ENCODE peak calls at places on chromosomes 1 and 21, in nine cellular contexts. One of them, this sample, is unnamed.

GRCh38 chr1:19325368-19325957 is 13.3 kb downstream of the SLC66A1 start:
- DNase-seq in endodermal cell: no peak
- DNase-seq in fibroblast of pulmonary artery: no peak
- DNase-seq in uterus: no peak
- DNase-seq in GM23248: no peak
- DNase-seq in Peyer's patch: no peak
- DNase-seq in upper lobe of right lung: no peak
- DNase-seq in effector memory CD4-positive, alpha-beta T cell: no peak
- DNase-seq in ovary: no peak
- DNase-seq in this sample: no peak

GRCh38 chr1:223707270-223708000 is 4.9 kb upstream of the CAPN2 start:
- DNase-seq in upper lobe of right lung: peak; percentile 76
- DNase-seq in endodermal cell: peak; percentile 71
- DNase-seq in fibroblast of pulmonary artery: peak; percentile 96
- DNase-seq in Peyer's patch: no peak
- DNase-seq in ovary: peak; percentile 76
- DNase-seq in uterus: peak; percentile 84
- DNase-seq in GM23248: peak; percentile 99
- DNase-seq in effector memory CD4-positive, alpha-beta T cell: no peak
- DNase-seq in this sample: peak; percentile 83

GRCh38 chr1:228280106-228280901 is 72.5 kb downstream of the OBSCN start:
- DNase-seq in Peyer's patch: no peak
- DNase-seq in upper lobe of right lung: peak; percentile 52
- DNase-seq in ovary: peak; percentile 15
- DNase-seq in fibroblast of pulmonary artery: no peak
- DNase-seq in endodermal cell: peak; percentile 32
- DNase-seq in uterus: no peak
- DNase-seq in effector memory CD4-positive, alpha-beta T cell: no peak
- DNase-seq in GM23248: no peak
- DNase-seq in this sample: no peak

GRCh38 chr1:112257043-112257835 is 138.8 kb upstream of the CTTNBP2NL start:
- DNase-seq in Peyer's patch: no peak
- DNase-seq in effector memory CD4-positive, alpha-beta T cell: no peak
- DNase-seq in GM23248: peak; percentile 21
- DNase-seq in endodermal cell: no peak
- DNase-seq in upper lobe of right lung: no peak
- DNase-seq in ovary: no peak
- DNase-seq in fibroblast of pulmonary artery: no peak
- DNase-seq in uterus: no peak
- DNase-seq in this sample: no peak

GRCh38 chr1:26405281-26405915 is 5.2 kb upstream of the LIN28A start:
- DNase-seq in ovary: no peak
- DNase-seq in upper lobe of right lung: no peak
- DNase-seq in Peyer's patch: no peak
- DNase-seq in effector memory CD4-positive, alpha-beta T cell: no peak
- DNase-seq in fibroblast of pulmonary artery: peak; percentile 65
- DNase-seq in uterus: no peak
- DNase-seq in GM23248: peak; percentile 41
- DNase-seq in endodermal cell: no peak
- DNase-seq in this sample: no peak

GRCh38 chr21:39647476-39647875 is 34.7 kb downstream of the B3GALT5 start:
- DNase-seq in GM23248: no peak
- DNase-seq in endodermal cell: peak; percentile 41
- DNase-seq in Peyer's patch: no peak
- DNase-seq in uterus: no peak
- DNase-seq in effector memory CD4-positive, alpha-beta T cell: no peak
- DNase-seq in fibroblast of pulmonary artery: no peak
- DNase-seq in upper lobe of right lung: no peak
- DNase-seq in ovary: no peak
- DNase-seq in this sample: no peak

GRCh38 chr1:223102797-223103533 is 40.1 kb downstream of the TLR5 start:
- DNase-seq in Peyer's patch: no peak
- DNase-seq in fibroblast of pulmonary artery: no peak
- DNase-seq in effector memory CD4-positive, alpha-beta T cell: no peak
- DNase-seq in endodermal cell: no peak
- DNase-seq in uterus: no peak
- DNase-seq in upper lobe of right lung: no peak
- DNase-seq in ovary: no peak
- DNase-seq in GM23248: no peak
- DNase-seq in this sample: no peak

GRCh38 chr1:86756062-86756406 is 51.7 kb downstream of the SH3GLB1 start:
- DNase-seq in effector memory CD4-positive, alpha-beta T cell: no peak
- DNase-seq in GM23248: no peak
- DNase-seq in endodermal cell: no peak
- DNase-seq in ovary: no peak
- DNase-seq in upper lobe of right lung: no peak
- DNase-seq in uterus: no peak
- DNase-seq in Peyer's patch: no peak
- DNase-seq in fibroblast of pulmonary artery: no peak
- DNase-seq in this sample: no peak

DNA sequence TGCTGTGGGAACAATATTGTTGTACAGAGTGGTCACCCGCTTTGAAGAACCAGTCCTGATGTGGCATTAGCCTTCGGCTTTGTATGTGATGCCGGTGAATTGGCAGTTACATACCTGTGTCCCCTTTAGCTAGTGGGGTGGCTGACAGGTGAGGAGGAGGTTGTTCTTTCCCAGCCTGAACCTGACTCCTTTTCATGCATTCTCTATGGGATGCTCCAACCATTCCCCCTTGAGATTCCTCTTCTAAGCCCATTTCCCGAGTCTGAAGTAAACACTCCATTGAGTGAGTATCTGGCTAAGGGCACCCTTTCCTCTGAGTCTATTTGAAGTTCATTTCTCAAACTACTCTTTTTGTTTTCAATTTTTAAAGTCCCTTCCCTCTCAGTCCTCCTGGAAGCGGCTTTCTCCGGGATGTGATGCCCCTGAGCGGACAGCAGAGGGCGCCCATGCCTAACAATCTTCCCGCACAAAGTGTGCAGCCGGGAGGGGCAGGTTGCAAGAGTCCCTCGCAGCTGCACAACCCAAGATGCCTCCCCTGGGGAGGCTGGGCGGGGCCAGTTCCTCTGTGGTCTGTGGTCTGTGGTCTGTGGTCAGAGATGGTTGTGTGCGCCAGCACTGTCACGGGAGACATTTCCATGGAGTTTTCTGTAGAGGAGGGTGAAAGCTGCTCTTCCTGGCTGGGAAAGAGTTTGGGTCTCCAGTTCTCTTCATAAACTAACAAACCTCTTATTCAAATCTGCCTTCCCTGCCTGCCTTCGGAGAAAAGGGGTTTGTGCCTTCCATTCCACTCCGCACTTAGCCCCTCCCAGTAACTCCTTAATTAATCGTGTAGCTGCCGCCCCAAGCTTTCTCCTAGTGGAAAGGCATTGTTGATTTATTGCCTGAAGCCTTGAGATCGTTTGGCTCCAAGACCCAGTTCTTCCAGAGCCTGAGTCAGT is 36.4 kb upstream of the LMX1A start:
- DNase-seq in endodermal cell: peak; percentile 92
- DNase-seq in fibroblast of pulmonary artery: peak; percentile 83
- DNase-seq in Peyer's patch: peak; percentile 83
- DNase-seq in ovary: peak; percentile 81
- DNase-seq in effector memory CD4-positive, alpha-beta T cell: peak; percentile 94
- DNase-seq in upper lobe of right lung: peak; percentile 92
- DNase-seq in GM23248: peak; percentile 95
- DNase-seq in uterus: peak; percentile 82
- DNase-seq in this sample: peak; percentile 76
- H3K4me3 ChIP-seq in endodermal cell: no peak overlapping the region
- H3K4me3 ChIP-seq in fibroblast of pulmonary artery: no peak overlapping the region
- H3K4me3 ChIP-seq in Peyer's patch: no peak overlapping the region
- H3K4me3 ChIP-seq in ovary: no peak overlapping the region
- H3K4me3 ChIP-seq in effector memory CD4-positive, alpha-beta T cell: no peak overlapping the region
- H3K4me3 ChIP-seq in upper lobe of right lung: peak overlapping the region; percentile 23
- H3K4me3 ChIP-seq in GM23248: peak overlapping the region; percentile 20
- H3K4me3 ChIP-seq in uterus: no peak overlapping the region
- H3K4me3 ChIP-seq in this sample: no peak overlapping the region

GRCh38 chr1:170671629-170671963 is 7.7 kb downstream of the PRRX1 start:
- DNase-seq in ovary: no peak
- DNase-seq in effector memory CD4-positive, alpha-beta T cell: no peak
- DNase-seq in Peyer's patch: no peak
- DNase-seq in upper lobe of right lung: no peak
- DNase-seq in endodermal cell: no peak
- DNase-seq in GM23248: no peak
- DNase-seq in fibroblast of pulmonary artery: no peak
- DNase-seq in uterus: no peak
- DNase-seq in this sample: no peak

GRCh38 chr1:170669036-170669435 is 5.1 kb downstream of the PRRX1 start:
- DNase-seq in fibroblast of pulmonary artery: no peak
- DNase-seq in upper lobe of right lung: no peak
- DNase-seq in ovary: no peak
- DNase-seq in Peyer's patch: no peak
- DNase-seq in GM23248: peak; percentile 49
- DNase-seq in uterus: no peak
- DNase-seq in endodermal cell: no peak
- DNase-seq in effector memory CD4-positive, alpha-beta T cell: no peak
- DNase-seq in this sample: no peak

GRCh38 chr1:170668301-170668789 is 4.4 kb downstream of the PRRX1 start:
- DNase-seq in effector memory CD4-positive, alpha-beta T cell: no peak
- DNase-seq in uterus: peak; percentile 37
- DNase-seq in ovary: peak; percentile 19
- DNase-seq in GM23248: peak; percentile 89
- DNase-seq in upper lobe of right lung: no peak
- DNase-seq in endodermal cell: peak; percentile 74
- DNase-seq in fibroblast of pulmonary artery: no peak
- DNase-seq in Peyer's patch: no peak
- DNase-seq in this sample: no peak

GRCh38 chr1:170669586-170670332 is 5.8 kb downstream of the PRRX1 start:
- DNase-seq in effector memory CD4-positive, alpha-beta T cell: no peak
- DNase-seq in endodermal cell: no peak
- DNase-seq in Peyer's patch: no peak
- DNase-seq in GM23248: peak; percentile 45
- DNase-seq in ovary: no peak
- DNase-seq in upper lobe of right lung: no peak
- DNase-seq in uterus: no peak
- DNase-seq in fibroblast of pulmonary artery: no peak
- DNase-seq in this sample: no peak

DNA sequence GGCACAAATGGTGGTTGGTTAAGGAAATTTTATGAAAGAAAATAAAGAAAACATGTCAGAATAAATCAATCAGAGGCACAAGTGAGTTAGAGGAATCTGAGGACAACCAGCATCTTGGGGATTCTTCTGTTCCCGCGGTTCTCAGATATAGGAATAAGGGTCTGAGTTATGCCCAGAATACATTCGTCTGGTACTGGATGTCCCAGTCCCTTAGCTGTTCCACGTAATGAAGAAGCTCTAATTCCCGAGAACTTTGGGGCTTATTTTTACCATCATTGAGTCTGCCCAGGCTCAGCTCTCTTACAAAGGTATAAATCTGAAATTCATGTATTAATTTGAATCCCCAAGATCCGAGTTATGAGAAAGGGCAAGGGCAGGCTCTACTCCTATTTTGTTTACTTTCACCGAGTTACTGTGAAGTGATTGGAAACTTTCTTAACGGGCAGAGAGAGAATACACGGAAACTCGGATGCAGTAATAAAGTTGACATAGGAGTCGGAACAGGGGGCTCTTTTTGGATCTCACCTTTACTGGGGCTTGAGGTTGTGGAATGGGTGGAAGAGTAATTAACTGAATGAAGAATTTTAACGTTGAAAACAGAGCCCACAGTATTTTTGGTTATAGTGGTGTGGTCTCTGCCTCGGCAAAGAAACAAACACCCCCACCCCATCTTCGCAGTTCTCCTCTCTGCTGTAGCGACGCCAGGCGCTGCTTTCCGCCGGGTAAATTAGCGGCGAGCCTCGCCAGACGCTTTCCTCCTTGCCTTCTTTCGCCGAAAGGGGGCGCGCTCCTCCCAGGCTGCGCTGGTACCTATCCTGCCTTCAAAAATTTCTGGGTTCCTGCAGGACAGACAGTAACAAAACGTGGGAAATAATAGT is 7.1 kb downstream of the PRRX1 start:
- DNase-seq in upper lobe of right lung: peak; percentile 76
- DNase-seq in Peyer's patch: no peak
- DNase-seq in uterus: peak; percentile 86
- DNase-seq in ovary: peak; percentile 36
- DNase-seq in fibroblast of pulmonary artery: no peak
- DNase-seq in GM23248: peak; percentile 90
- DNase-seq in endodermal cell: peak; percentile 92
- DNase-seq in effector memory CD4-positive, alpha-beta T cell: no peak
- DNase-seq in this sample: peak; percentile 31
- H3K4me3 ChIP-seq in upper lobe of right lung: peak overlapping the region; percentile 10
- H3K4me3 ChIP-seq in Peyer's patch: no peak overlapping the region
- H3K4me3 ChIP-seq in uterus: peak overlapping the region; percentile 15
- H3K4me3 ChIP-seq in ovary: no peak overlapping the region
- H3K4me3 ChIP-seq in fibroblast of pulmonary artery: peak overlapping the region; percentile 5
- H3K4me3 ChIP-seq in GM23248: peak overlapping the region; percentile 96
- H3K4me3 ChIP-seq in endodermal cell: no peak overlapping the region
- H3K4me3 ChIP-seq in effector memory CD4-positive, alpha-beta T cell: no peak overlapping the region
- H3K4me3 ChIP-seq in this sample: no peak overlapping the region

GRCh38 chr1:206510371-206510770 is 3.0 kb downstream of the RASSF5 start:
- DNase-seq in endodermal cell: no peak
- DNase-seq in ovary: no peak
- DNase-seq in upper lobe of right lung: no peak
- DNase-seq in Peyer's patch: no peak
- DNase-seq in fibroblast of pulmonary artery: no peak
- DNase-seq in GM23248: no peak
- DNase-seq in effector memory CD4-positive, alpha-beta T cell: no peak
- DNase-seq in uterus: no peak
- DNase-seq in this sample: no peak

GRCh38 chr1:206507395-206508129 is at the start of gene RASSF5:
- DNase-seq in ovary: peak; percentile 74
- DNase-seq in endodermal cell: peak; percentile 96
- DNase-seq in effector memory CD4-positive, alpha-beta T cell: peak; percentile 63
- DNase-seq in upper lobe of right lung: peak; percentile 96
- DNase-seq in Peyer's patch: peak; percentile 82
- DNase-seq in fibroblast of pulmonary artery: peak; percentile 59
- DNase-seq in GM23248: peak; percentile 77
- DNase-seq in uterus: peak; percentile 74
- DNase-seq in this sample: peak; percentile 87

GRCh38 chr1:206509612-206510257 is 2.4 kb downstream of the RASSF5 start:
- DNase-seq in fibroblast of pulmonary artery: no peak
- DNase-seq in upper lobe of right lung: no peak
- DNase-seq in endodermal cell: no peak
- DNase-seq in ovary: no peak
- DNase-seq in GM23248: no peak
- DNase-seq in uterus: no peak
- DNase-seq in effector memory CD4-positive, alpha-beta T cell: no peak
- DNase-seq in Peyer's patch: no peak
- DNase-seq in this sample: no peak

GRCh38 chr1:206508130-206508884 is 976 bp downstream of the RASSF5 start:
- DNase-seq in ovary: no peak
- DNase-seq in upper lobe of right lung: peak; percentile 41
- DNase-seq in effector memory CD4-positive, alpha-beta T cell: no peak
- DNase-seq in fibroblast of pulmonary artery: no peak
- DNase-seq in GM23248: peak; percentile 21
- DNase-seq in uterus: no peak
- DNase-seq in endodermal cell: no peak
- DNase-seq in Peyer's patch: no peak
- DNase-seq in this sample: peak; percentile 37

GRCh38 chr1:206508956-206509355 is 1.6 kb downstream of the RASSF5 start:
- DNase-seq in upper lobe of right lung: peak; percentile 62
- DNase-seq in GM23248: peak; percentile 65
- DNase-seq in uterus: no peak
- DNase-seq in endodermal cell: no peak
- DNase-seq in Peyer's patch: no peak
- DNase-seq in ovary: no peak
- DNase-seq in effector memory CD4-positive, alpha-beta T cell: no peak
- DNase-seq in fibroblast of pulmonary artery: peak; percentile 68
- DNase-seq in this sample: no peak
- H3K4me3 ChIP-seq in upper lobe of right lung: peak overlapping the region; percentile 63
- H3K4me3 ChIP-seq in GM23248: no peak overlapping the region
- H3K4me3 ChIP-seq in uterus: no peak overlapping the region
- H3K4me3 ChIP-seq in endodermal cell: no peak overlapping the region
- H3K4me3 ChIP-seq in Peyer's patch: no peak overlapping the region
- H3K4me3 ChIP-seq in ovary: no peak overlapping the region
- H3K4me3 ChIP-seq in effector memory CD4-positive, alpha-beta T cell: no peak overlapping the region
- H3K4me3 ChIP-seq in fibroblast of pulmonary artery: no peak overlapping the region
- H3K4me3 ChIP-seq in this sample: peak overlapping the region; percentile 93

DNA sequence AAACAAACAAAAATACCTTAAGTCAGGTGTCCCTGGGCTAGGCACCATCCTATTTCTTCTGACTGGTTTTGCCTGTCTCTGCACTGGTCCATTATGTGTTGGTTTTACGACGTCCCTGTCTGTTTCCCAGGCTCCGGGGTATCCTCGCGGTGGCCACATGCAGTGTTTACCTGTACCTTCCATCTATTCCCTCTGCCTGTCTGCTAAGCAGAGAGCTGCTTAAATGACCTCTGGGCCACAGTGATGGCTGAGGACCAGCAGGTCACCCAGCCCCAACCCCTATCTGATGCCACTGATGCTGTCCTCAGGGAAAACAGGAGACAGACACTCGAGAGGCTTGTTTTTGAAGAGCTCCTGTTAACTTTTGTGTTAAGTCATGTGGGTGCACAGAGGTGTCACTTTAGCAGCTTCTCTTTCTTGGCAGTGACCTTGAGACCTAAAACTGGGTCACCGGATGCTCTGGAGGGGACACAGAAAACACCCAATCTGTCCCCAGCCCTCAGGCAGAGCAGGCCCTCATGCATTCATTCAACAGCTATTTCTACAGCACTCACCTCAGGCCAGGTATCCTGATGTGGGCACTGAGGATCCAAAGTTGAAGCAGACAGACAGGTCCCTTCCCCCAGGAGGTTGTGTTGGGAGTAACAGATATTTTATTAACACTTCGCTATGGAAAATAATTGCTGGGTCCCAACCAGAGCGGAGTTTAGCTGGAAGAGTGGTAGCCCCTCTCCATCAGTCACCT is 4.4 kb upstream of the EFHD2 start:
- DNase-seq in endodermal cell: no peak
- DNase-seq in uterus: no peak
- DNase-seq in Peyer's patch: no peak
- DNase-seq in GM23248: no peak
- DNase-seq in effector memory CD4-positive, alpha-beta T cell: no peak
- DNase-seq in upper lobe of right lung: no peak
- DNase-seq in fibroblast of pulmonary artery: no peak
- DNase-seq in ovary: no peak
- DNase-seq in this sample: no peak
- H3K4me3 ChIP-seq in endodermal cell: no peak overlapping the region
- H3K4me3 ChIP-seq in uterus: no peak overlapping the region
- H3K4me3 ChIP-seq in Peyer's patch: no peak overlapping the region
- H3K4me3 ChIP-seq in GM23248: no peak overlapping the region
- H3K4me3 ChIP-seq in effector memory CD4-positive, alpha-beta T cell: no peak overlapping the region
- H3K4me3 ChIP-seq in upper lobe of right lung: no peak overlapping the region
- H3K4me3 ChIP-seq in fibroblast of pulmonary artery: no peak overlapping the region
- H3K4me3 ChIP-seq in ovary: no peak overlapping the region
- H3K4me3 ChIP-seq in this sample: no peak overlapping the region

This sample was measured in adrenal gland.